ENCODE peak calls at places on chromosomes 1 and 21, in four cellular contexts. B is GM12878, A is H1, L is HepG2. O is an unnamed sample.

GRCh38 chr1:43868741-43869067 is 64.9 kb upstream of the ARTN start:
- DNase-seq in L (no peak), A (no peak), B (no peak), O (no peak)

GRCh38 chr1:77888429-77889239 is at the start of gene NEXN:
- DNase-seq in L (peak; percentile 44), A (peak; percentile 87), B (no peak), O (peak; percentile 88)

GRCh38 chr1:40199126-40199525 is 37.9 kb downstream of the RLF start:
- DNase-seq in A (no peak), L (no peak), B (no peak), O (no peak)

GRCh38 chr21:16942703-16943102 is 570.1 kb upstream of the CXADR start:
- DNase-seq in L (peak; percentile 35), A (peak; percentile 51), B (no peak), O (peak; percentile 61)

GRCh38 chr1:121558514-121558913 is 373.7 kb downstream of the SRGAP2C start:
- DNase-seq in L (no peak), A (no peak), B (no peak), O (no peak)

GRCh38 chr21:44991538-44992483 is 52.0 kb downstream of the SLX9 start:
- DNase-seq in L (no peak), B (no peak), A (no peak), O (no peak)

GRCh38 chr1:76269175-76269574 is 194.6 kb downstream of the ST6GALNAC3 start:
- DNase-seq in B (no peak), L (no peak), A (no peak), O (no peak)

GRCh38 chr1:18962121-18962721 is 5.7 kb upstream of the IFFO2 start:
- DNase-seq in B (no peak), L (no peak), A (no peak), O (no peak)

GRCh38 chr1:93617670-93618488 is 63.8 kb downstream of the BCAR3 start:
- DNase-seq in L (peak; percentile 94), B (no peak), A (no peak), O (no peak)

GRCh38 chr1:179995576-179995975 is 41.0 kb downstream of the CEP350 start:
- DNase-seq in A (no peak), B (no peak), L (no peak), O (no peak)

GRCh38 chr1:248810727-248811513 is 14.8 kb downstream of the SH3BP5L start:
- DNase-seq in B (no peak), L (no peak), A (no peak), O (no peak)

GRCh38 chr1:230066036-230066435 is 1.0 kb upstream of the GALNT2 start:
- DNase-seq in B (no peak), L (no peak), A (no peak), O (no peak)

GRCh38 chr21:44712203-44713028 is 1.0 kb upstream of the TSPEAR start:
- DNase-seq in B (no peak), A (peak; percentile 59), L (no peak), O (no peak)

GRCh38 chr21:29025328-29025713 is 853 bp downstream of the USP16 start:
- DNase-seq in L (no peak), A (no peak), B (no peak), O (no peak)

GRCh38 chr1:31642366-31642765 is 2.3 kb downstream of the PEF1 start:
- DNase-seq in A (no peak), L (no peak), B (no peak), O (no peak)

GRCh38 chr21:32921632-32922230 is 104.0 kb upstream of the OLIG2 start:
- DNase-seq in L (no peak), B (no peak), A (peak; percentile 80), O (peak; percentile 65)

GRCh38 chr1:241551759-241552638 is 19.8 kb downstream of the KMO start:
- DNase-seq in A (no peak), B (peak; percentile 46), L (no peak), O (no peak)

GRCh38 chr21:27346041-27346448 is 379.2 kb upstream of the ADAMTS5 start:
- DNase-seq in A (no peak), B (no peak), L (no peak), O (no peak)

GRCh38 chr1:38454236-38454635 is 405.3 kb downstream of the RRAGC start:
- DNase-seq in B (no peak), A (no peak), L (no peak), O (no peak)

GRCh38 chr1:119047040-119047438 is 58.9 kb upstream of the TBX15 start:
- DNase-seq in B (no peak), A (no peak), L (no peak), O (no peak)

GRCh38 chr1:6497215-6497866 is 5.9 kb upstream of the PLEKHG5 start:
- DNase-seq in B (no peak), A (no peak), L (no peak), O (no peak)

GRCh38 chr1:77514871-77515776 is 167.3 kb downstream of the ZZZ3 start:
- DNase-seq in L (peak; percentile 31), A (peak; percentile 57), B (no peak), O (peak; percentile 82)

GRCh38 chr1:198491028-198491427 is 49.5 kb downstream of the ATP6V1G3 start:
- DNase-seq in A (no peak), B (no peak), L (peak; percentile 9), O (no peak)

GRCh38 chr1:175207971-175208370 is 15.4 kb upstream of the KIAA0040 start:
- DNase-seq in B (no peak), L (no peak), A (no peak), O (no peak)

GRCh38 chr1:167122121-167122480 is 28.2 kb downstream of the STYXL2 start:
- DNase-seq in A (no peak), B (no peak), L (no peak), O (no peak)

GRCh38 chr1:30697977-30698376 is 25.4 kb downstream of the MATN1 start:
- DNase-seq in A (no peak), B (no peak), L (no peak), O (no peak)

GRCh38 chr1:182601416-182601786 is 2.8 kb downstream of the RGS16 start:
- DNase-seq in L (peak; percentile 75), A (peak; percentile 72), B (peak; percentile 64), O (peak; percentile 90)

GRCh38 chr1:186155594-186155993 is 219.5 kb downstream of the TPR start:
- DNase-seq in B (no peak), L (peak; percentile 44), A (no peak), O (peak; percentile 11)

GRCh38 chr21:45979141-45979631 is 2.4 kb upstream of the COL6A1 start:
- DNase-seq in A (peak; percentile 49), L (no peak), B (no peak), O (no peak)

GRCh38 chr1:46549697-46550681 is 1.5 kb downstream of the KNCN start:
- DNase-seq in L (peak; percentile 24), A (no peak), B (no peak), O (no peak)

GRCh38 chr1:31707711-31708110 is 3.9 kb upstream of the COL16A1 start:
- DNase-seq in A (no peak), B (peak; percentile 43), L (no peak), O (no peak)

DNA sequence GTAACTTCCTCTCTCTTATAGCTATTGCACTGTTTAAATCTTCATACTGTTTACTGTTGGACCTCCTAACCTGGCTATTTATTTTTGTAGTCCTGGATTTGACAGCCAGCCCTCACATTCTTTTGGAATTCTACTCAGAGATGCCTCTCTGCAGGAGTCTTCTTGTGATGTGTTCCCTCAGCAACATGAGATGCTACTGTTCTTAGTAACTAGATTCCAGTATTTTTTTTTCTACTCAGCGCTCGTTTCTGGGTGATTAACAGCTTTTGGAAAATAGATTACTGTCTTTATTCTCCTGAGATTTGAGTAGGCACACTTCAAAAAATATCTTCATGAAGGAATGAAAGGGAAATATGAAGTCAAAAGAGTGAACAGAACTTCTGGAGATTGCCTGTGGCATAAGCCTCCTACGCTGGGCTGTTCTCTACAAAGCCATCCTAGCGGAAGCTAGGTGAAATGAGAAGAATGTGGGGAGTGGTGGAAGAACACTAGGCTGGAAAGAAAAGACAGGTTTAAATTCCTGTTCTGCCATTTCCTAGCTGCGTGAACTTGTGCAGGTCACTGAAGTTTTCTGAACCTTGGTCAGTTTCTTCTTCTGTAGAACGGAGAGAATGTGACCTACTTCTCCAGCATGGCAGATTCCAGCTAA is 75.9 kb downstream of the LRRC8C start:
- DNase-seq in L (no peak), B (no peak), A (no peak), O (no peak)
- H3K4me3 ChIP-seq in L (no peak overlapping the region), B (no peak overlapping the region), A (no peak overlapping the region), O (no peak overlapping the region)

DNA sequence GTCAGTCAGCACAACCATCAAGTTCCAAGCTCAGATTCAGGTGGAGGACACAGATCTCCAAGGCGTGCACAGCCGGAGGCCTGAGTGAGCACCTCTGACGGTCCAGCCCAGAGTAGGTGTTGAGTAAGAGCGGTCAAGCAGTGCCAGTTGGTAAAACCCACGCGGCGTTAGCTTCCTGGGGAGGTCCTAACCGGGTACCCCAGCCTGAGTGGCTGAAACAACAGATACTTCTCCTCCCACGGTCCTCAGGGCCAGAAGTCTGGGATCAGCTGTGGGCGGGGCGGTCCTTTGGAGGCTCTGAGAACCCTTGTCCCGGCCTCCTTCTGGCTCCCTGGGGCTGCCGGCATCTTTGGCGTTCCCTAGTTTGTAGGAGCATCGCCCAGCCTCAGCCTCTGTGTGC is 94.4 kb downstream of the PRDM16 start:
- DNase-seq in L (no peak), B (no peak), A (no peak), O (no peak)
- TF ChIP-seq SUZ12 in L (no peak), B (no peak), A (no peak), O (no peak)

DNA sequence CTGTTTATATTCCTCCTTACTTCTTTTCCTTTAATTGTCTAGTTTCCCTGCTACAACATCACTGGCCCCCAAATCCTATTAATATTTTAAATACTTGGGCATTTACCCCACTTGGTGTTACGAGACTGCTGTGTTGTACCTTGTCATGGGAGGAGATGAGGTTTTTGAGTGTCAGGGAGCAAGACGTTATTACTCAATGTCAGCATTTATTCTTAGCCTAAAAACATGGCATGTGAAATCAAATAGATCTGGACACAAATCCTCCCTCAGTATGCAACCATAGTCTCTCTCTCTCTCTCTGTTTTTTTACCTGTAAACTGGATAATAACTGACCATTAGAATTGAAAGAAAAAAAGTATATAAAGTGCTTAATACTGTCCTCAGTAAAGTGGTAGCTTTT is 4.6 kb downstream of the LRRC8B start:
- DNase-seq in B (no peak), A (no peak), L (no peak), O (no peak)
- H3K4me1 ChIP-seq in B (peaks cover 8% of the 10 kb centered on the region), A (peaks cover 16% of the 10 kb centered on the region), L (peaks cover 49% of the 10 kb centered on the region), O (no peaks in the 10 kb centered on the region)

GRCh38 chr1:16145030-16145987 is 10.6 kb downstream of the EPHA2 start:
- DNase-seq in L (peak; percentile 68), A (peak; percentile 72), B (no peak), O (no peak)

GRCh38 chr1:16142383-16142995 is 13.4 kb downstream of the EPHA2 start:
- DNase-seq in A (no peak), L (no peak), B (no peak), O (no peak)

GRCh38 chr1:16144325-16145029 is 11.4 kb downstream of the EPHA2 start:
- DNase-seq in A (no peak), B (no peak), L (no peak), O (no peak)

GRCh38 chr1:16143005-16143565 is 12.8 kb downstream of the EPHA2 start:
- DNase-seq in A (no peak), L (no peak), B (no peak), O (no peak)

GRCh38 chr1:16143566-16144324 is 12.1 kb downstream of the EPHA2 start:
- DNase-seq in L (peak; percentile 96), A (no peak), B (no peak), O (no peak)
- H3K4me3 ChIP-seq in L (peak overlapping the region; percentile 11), A (no peak overlapping the region), B (no peak overlapping the region), O (no peak overlapping the region)

GRCh38 chr21:41739011-41739410 is 27.8 kb downstream of the RIPK4 start:
- DNase-seq in L (no peak), B (no peak), A (no peak), O (no peak)
- TF ChIP-seq SUZ12 in L (no peak), B (no peak), A (no peak), O (no peak)

GRCh38 chr1:56572334-56573050 is 6.9 kb downstream of the PLPP3 start:
- DNase-seq in A (no peak), L (no peak), B (no peak), O (no peak)
- H3K4me1 ChIP-seq in A (peaks cover 17% of the 10 kb centered on the region), L (peaks cover 89% of the 10 kb centered on the region), B (no peaks in the 10 kb centered on the region), O (peaks cover 6% of the 10 kb centered on the region)